ENCODE peak calls at places on chromosome 19, in nine cellular contexts. J, A, Q, E, P, X, W, G and T are unnamed samples.

GRCh38 chr19:7250951-7251350 is 43.3 kb downstream of the INSR start:
- DNase-seq in J (no peak), A (no peak), Q (no peak), E (no peak), P (no peak), X (no peak), W (no peak), G (no peak), T (no peak)

GRCh38 chr19:37718357-37718756 is 1.2 kb downstream of the ZNF607 start:
- DNase-seq in J (no peak), A (no peak), Q (no peak), E (no peak), P (peak; percentile 2), X (no peak), W (no peak), G (peak; percentile 3), T (no peak)

GRCh38 chr19:23509686-23510450 is 114.6 kb upstream of the ZNF91 start:
- DNase-seq in J (no peak), A (no peak), Q (no peak), E (no peak), P (peak; percentile 32), X (no peak), W (no peak), G (no peak), T (no peak)

GRCh38 chr19:8445488-8446001 is 770 bp downstream of the HNRNPM start:
- DNase-seq in J (peak; percentile 44), A (peak; percentile 50), Q (peak; percentile 72), E (peak; percentile 72), P (peak; percentile 25), X (peak; percentile 26), W (peak; percentile 81), G (peak; percentile 61), T (no peak)

GRCh38 chr19:4525563-4526002 is 7.3 kb upstream of the PLIN4 start:
- DNase-seq in J (no peak), A (no peak), Q (no peak), E (no peak), P (no peak), X (no peak), W (no peak), G (no peak), T (no peak)

GRCh38 chr19:13150919-13151604 is 851 bp downstream of the IER2 start:
- DNase-seq in J (no peak), A (no peak), Q (no peak), E (peak; percentile 51), P (no peak), X (no peak), W (peak; percentile 78), G (no peak), T (no peak)

GRCh38 chr19:827710-828321 is at the start of gene AZU1:
- DNase-seq in J (no peak), A (no peak), Q (no peak), E (no peak), P (no peak), X (peak; percentile 29), W (no peak), G (no peak), T (no peak)

GRCh38 chr19:55537741-55538111 is 793 bp upstream of the SBK2 start:
- DNase-seq in J (no peak), A (no peak), Q (no peak), E (no peak), P (no peak), X (no peak), W (no peak), G (peak; percentile 63), T (no peak)

GRCh38 chr19:58350001-58350801 is 3.1 kb downstream of the A1BG start:
- DNase-seq in J (no peak), A (no peak), Q (peak; percentile 42), E (no peak), P (no peak), X (peak; percentile 57), W (no peak), G (no peak), T (no peak)

GRCh38 chr19:45767410-45767880 is 1.6 kb downstream of the SIX5 start:
- DNase-seq in J (no peak), A (peak; percentile 72), Q (peak; percentile 77), E (peak; percentile 91), P (peak; percentile 62), X (peak; percentile 73), W (peak; percentile 81), G (peak; percentile 96), T (peak; percentile 34)

GRCh38 chr19:49672131-49672919 is 4.7 kb upstream of the PRMT1 start:
- DNase-seq in J (peak; percentile 70), A (peak; percentile 90), Q (peak; percentile 84), E (peak; percentile 82), P (peak; percentile 35), X (peak; percentile 86), W (peak; percentile 81), G (peak; percentile 83), T (peak; percentile 28)

GRCh38 chr19:5927439-5927821 is 13.4 kb downstream of the CAPS start:
- DNase-seq in J (no peak), A (no peak), Q (no peak), E (no peak), P (no peak), X (no peak), W (no peak), G (no peak), T (no peak)

GRCh38 chr19:46586294-46586693 is 14.8 kb upstream of the CALM3 start:
- DNase-seq in J (no peak), A (no peak), Q (no peak), E (no peak), P (peak; percentile 5), X (no peak), W (no peak), G (no peak), T (no peak)

GRCh38 chr19:46919324-46919723 is 58.5 kb downstream of the ARHGAP35 start:
- DNase-seq in J (no peak), A (no peak), Q (no peak), E (no peak), P (peak; percentile 63), X (no peak), W (no peak), G (peak; percentile 84), T (no peak)

GRCh38 chr19:2549701-2550191 is 73.8 kb downstream of the GADD45B start:
- DNase-seq in J (no peak), A (no peak), Q (peak; percentile 86), E (peak; percentile 79), P (no peak), X (no peak), W (peak; percentile 83), G (peak; percentile 83), T (peak; percentile 97)

GRCh38 chr19:1624458-1624857 is 19.2 kb upstream of the UQCR11 start:
- DNase-seq in J (peak; percentile 34), A (peak; percentile 63), Q (peak; percentile 74), E (peak; percentile 44), P (peak; percentile 29), X (no peak), W (no peak), G (peak; percentile 68), T (peak; percentile 28)

GRCh38 chr19:44576843-44577565 is 36.4 kb upstream of the IGSF23 start:
- DNase-seq in J (no peak), A (peak; percentile 79), Q (peak; percentile 59), E (no peak), P (peak; percentile 58), X (peak; percentile 78), W (no peak), G (peak; percentile 46), T (peak; percentile 39)

GRCh38 chr19:51469629-51470028 is 8.7 kb upstream of the CEACAM18 start:
- DNase-seq in J (no peak), A (no peak), Q (no peak), E (no peak), P (no peak), X (no peak), W (no peak), G (no peak), T (no peak)

GRCh38 chr19:19028526-19028925 is 4.8 kb downstream of the SUGP2 start:
- DNase-seq in J (no peak), A (no peak), Q (no peak), E (no peak), P (no peak), X (no peak), W (no peak), G (no peak), T (no peak)

GRCh38 chr19:19033176-19033425 is 216 bp downstream of the SUGP2 start:
- DNase-seq in J (no peak), A (no peak), Q (no peak), E (no peak), P (no peak), X (no peak), W (no peak), G (no peak), T (no peak)

GRCh38 chr19:19034204-19034624 is 811 bp downstream of the ARMC6 start:
- DNase-seq in J (peak; percentile 43), A (peak; percentile 80), Q (peak; percentile 70), E (peak; percentile 58), P (peak; percentile 67), X (peak; percentile 69), W (peak; percentile 82), G (peak; percentile 86), T (peak; percentile 23)

GRCh38 chr19:19033426-19034203 is at the start of the genes ARMC6 and SUGP2:
- DNase-seq in J (peak; percentile 93), A (peak; percentile 88), Q (peak; percentile 90), E (peak; percentile 84), P (peak; percentile 78), X (peak; percentile 80), W (peak; percentile 92), G (peak; percentile 95), T (peak; percentile 49)

GRCh38 chr19:19032420-19033175 is 719 bp downstream of the SUGP2 start:
- DNase-seq in J (peak; percentile 74), A (peak; percentile 77), Q (peak; percentile 89), E (peak; percentile 91), P (peak; percentile 81), X (no peak), W (peak; percentile 74), G (peak; percentile 93), T (peak; percentile 82)
- TF ChIP-seq CTCF in J (no peak), A (no peak), Q (no peak), E (no peak), P (no peak), X (no peak), W (no peak), G (no peak), T (no peak)

GRCh38 chr19:41323430-41324125 is 13.6 kb downstream of the CCDC97 start:
- DNase-seq in J (no peak), A (no peak), Q (no peak), E (peak; percentile 87), P (peak; percentile 64), X (peak; percentile 55), W (peak; percentile 80), G (peak; percentile 97), T (peak; percentile 96)
- TF ChIP-seq CTCF in J (no peak), A (no peak), Q (no peak), E (no peak), P (no peak), X (no peak), W (no peak), G (no peak), T (no peak)

GRCh38 chr19:33304760-33305647 is 2.7 kb upstream of the CEBPA start:
- DNase-seq in J (no peak), A (peak; percentile 60), Q (peak; percentile 79), E (no peak), P (no peak), X (no peak), W (peak; percentile 89), G (no peak), T (no peak)
- TF ChIP-seq CTCF in J (no peak), A (peak; percentile 27), Q (no peak), E (no peak), P (peak; percentile 23), X (no peak), W (no peak), G (no peak), T (no peak)

DNA sequence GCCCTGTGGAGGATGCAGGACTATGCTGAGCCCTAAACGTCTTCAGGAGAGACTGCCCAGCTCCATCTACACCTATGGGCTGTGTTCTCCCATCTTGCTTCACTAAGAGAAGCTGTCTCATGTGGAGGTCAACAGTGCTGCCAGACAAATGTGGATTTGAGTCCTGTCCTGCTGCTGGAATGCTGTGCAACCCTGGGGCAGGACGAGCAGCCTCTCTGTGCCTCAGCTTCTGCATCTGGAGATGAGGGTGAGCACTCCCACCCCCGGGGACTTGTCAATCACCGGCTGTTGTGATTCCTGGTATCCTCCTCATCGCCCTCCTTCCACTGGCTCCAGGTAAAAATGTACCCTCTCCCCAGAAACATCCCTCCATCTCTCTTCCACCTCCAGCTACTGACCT is 16.3 kb downstream of the EPS15L1 start:
- DNase-seq in J (no peak), A (no peak), Q (no peak), E (no peak), P (no peak), X (no peak), W (no peak), G (no peak), T (no peak)
- TF ChIP-seq CTCF in J (no peak), A (no peak), Q (no peak), E (no peak), P (no peak), X (no peak), W (no peak), G (no peak), T (no peak)